ENCODE peak calls at places on chromosomes 11 and 22, in ten cellular contexts. T is bronchial epithelial cell, S is cardiac muscle cell, B is stomach, N is A549, L is upper lobe of right lung, P is cardiac fibroblast, G is neural crest cell, Z is MCF 10A, U is esophagus squamous epithelium. K is an unnamed sample.
A peak's percentile ranks its signal among the peaks of the same experiment; 100 is the strongest.

GRCh38 chr22:20024225-20025087 is 3.5 kb downstream of the TANGO2 start:
- DNase-seq in T (no peak), P (no peak), Z (no peak), B (no peak), N (no peak), G (no peak), S (no peak), L (no peak), U (no peak), K (no peak)

GRCh38 chr11:83070044-83070877 is 1.4 kb downstream of the RAB30 start:
- DNase-seq in Z (peak; percentile 62), L (no peak), U (no peak), B (no peak), N (peak; percentile 45), T (peak; percentile 50), S (no peak), G (no peak), P (peak; percentile 80), K (no peak)

GRCh38 chr11:58591659-58592058 is 12.8 kb downstream of the ZFP91 start:
- DNase-seq in Z (no peak), T (no peak), B (no peak), U (no peak), L (no peak), G (no peak), P (no peak), S (no peak), N (no peak), K (no peak)

GRCh38 chr11:6326980-6327379 is 6.7 kb upstream of the CAVIN3 start:
- DNase-seq in P (no peak), N (no peak), T (no peak), L (no peak), B (no peak), U (no peak), G (no peak), S (no peak), Z (no peak), K (no peak)

GRCh38 chr11:65887026-65887722 is 1.1 kb downstream of the FIBP start:
- DNase-seq in G (no peak), U (no peak), P (no peak), S (no peak), Z (no peak), L (peak; percentile 65), N (no peak), T (no peak), B (no peak), K (no peak)

GRCh38 chr11:7154881-7155344 is 66.1 kb downstream of the RBMXL2 start:
- DNase-seq in U (no peak), L (no peak), G (no peak), P (no peak), S (peak; percentile 6), Z (no peak), B (no peak), T (no peak), N (no peak), K (no peak)

GRCh38 chr11:115122274-115122673 is 381.9 kb downstream of the CADM1 start:
- DNase-seq in T (no peak), U (no peak), L (no peak), G (no peak), B (no peak), S (no peak), P (no peak), Z (no peak), N (no peak), K (no peak)

GRCh38 chr11:61842421-61842820 is 14.3 kb downstream of the FADS2 start:
- DNase-seq in N (no peak), L (no peak), Z (no peak), S (no peak), G (no peak), U (no peak), T (no peak), B (no peak), P (no peak), K (no peak)

DNA sequence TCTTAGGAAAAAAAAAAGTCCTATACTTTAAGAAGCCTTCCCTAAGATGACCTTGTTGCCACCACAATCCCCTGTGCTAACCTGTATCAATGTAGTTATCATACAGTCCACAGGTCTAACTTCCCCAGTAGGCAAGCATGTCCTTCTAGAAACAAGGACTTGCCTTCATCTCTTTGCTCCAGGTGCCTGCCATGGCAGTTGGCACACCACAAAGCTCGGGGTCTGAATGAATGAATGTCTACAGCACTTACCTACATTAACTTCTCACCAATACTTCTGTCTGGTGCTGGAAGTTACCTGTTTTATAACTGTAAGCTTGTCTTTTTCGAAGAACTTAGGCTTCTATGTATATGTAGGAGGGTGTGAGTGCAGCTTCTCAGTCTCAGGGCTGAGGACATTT is 23.4 kb downstream of the CLPB start:
- DNase-seq in P (no peak), S (no peak), G (no peak), N (no peak), Z (no peak), U (no peak), T (no peak), L (no peak), B (no peak), K (no peak)
- TF ChIP-seq CTCF in P (no peak), S (no peak), G (no peak), N (no peak), Z (no peak), U (no peak), T (no peak), L (no peak), B (no peak), K (no peak)

GRCh38 chr11:86692746-86693145 is 20.3 kb upstream of the ME3 start:
- DNase-seq in B (no peak), N (no peak), T (no peak), Z (no peak), P (no peak), U (no peak), G (no peak), S (no peak), L (no peak), K (no peak)

GRCh38 chr11:86687083-86687799 is 14.8 kb upstream of the ME3 start:
- DNase-seq in L (no peak), N (no peak), G (no peak), Z (no peak), S (no peak), T (no peak), P (no peak), U (no peak), B (no peak), K (no peak)

GRCh38 chr11:86692317-86692716 is 19.9 kb upstream of the ME3 start:
- DNase-seq in B (no peak), L (no peak), P (no peak), T (peak; percentile 67), G (no peak), U (no peak), Z (no peak), S (no peak), N (no peak), K (no peak)

GRCh38 chr11:86686531-86686930 is 14.1 kb upstream of the ME3 start:
- DNase-seq in G (no peak), N (no peak), P (no peak), T (no peak), S (no peak), U (no peak), B (no peak), Z (no peak), L (no peak), K (no peak)

DNA sequence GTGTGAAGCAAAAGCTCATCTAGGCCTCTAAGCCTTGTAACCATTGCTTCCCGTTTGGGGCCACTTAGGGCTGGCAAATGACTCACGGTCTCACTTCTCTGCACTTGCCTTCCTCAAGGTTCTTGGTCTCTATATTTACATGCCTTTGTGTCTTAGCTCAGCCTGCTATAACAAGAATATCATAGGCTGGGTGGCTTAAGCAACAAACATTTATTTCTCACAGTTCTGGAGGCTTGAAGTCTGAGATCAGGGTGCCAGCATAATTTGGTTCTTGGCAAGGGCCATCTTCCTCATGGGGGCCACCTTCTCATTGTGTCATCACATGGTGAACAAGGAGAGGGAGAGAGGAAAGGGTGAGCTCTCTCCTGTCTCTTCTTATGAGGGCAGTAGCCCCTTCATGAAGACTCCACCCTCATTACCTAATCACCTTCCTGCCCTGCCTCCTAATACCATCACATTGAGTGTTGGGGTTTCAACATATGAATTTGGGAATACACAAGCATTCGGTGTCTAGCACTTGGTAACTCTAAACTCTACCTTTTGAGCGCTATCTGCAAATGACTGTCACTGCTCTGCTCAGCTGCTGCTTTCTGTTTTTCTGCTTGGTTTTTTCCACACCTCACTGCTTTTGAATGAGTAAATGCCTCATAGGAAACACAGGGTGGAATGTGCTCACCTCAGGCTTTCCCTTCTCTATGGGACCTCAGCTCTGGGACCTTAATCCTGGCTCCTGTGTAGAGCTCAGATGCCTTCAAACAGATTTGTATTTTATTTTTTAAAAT is 16.2 kb upstream of the ME3 start:
- DNase-seq in G (no peak), P (peak; percentile 56), U (no peak), N (peak; percentile 36), S (no peak), T (peak; percentile 90), L (no peak), Z (no peak), B (no peak), K (no peak)
- TF ChIP-seq CTCF in G (no peak), P (no peak), U (no peak), N (no peak), S (no peak), T (no peak), L (no peak), Z (no peak), B (no peak), K (no peak)

DNA sequence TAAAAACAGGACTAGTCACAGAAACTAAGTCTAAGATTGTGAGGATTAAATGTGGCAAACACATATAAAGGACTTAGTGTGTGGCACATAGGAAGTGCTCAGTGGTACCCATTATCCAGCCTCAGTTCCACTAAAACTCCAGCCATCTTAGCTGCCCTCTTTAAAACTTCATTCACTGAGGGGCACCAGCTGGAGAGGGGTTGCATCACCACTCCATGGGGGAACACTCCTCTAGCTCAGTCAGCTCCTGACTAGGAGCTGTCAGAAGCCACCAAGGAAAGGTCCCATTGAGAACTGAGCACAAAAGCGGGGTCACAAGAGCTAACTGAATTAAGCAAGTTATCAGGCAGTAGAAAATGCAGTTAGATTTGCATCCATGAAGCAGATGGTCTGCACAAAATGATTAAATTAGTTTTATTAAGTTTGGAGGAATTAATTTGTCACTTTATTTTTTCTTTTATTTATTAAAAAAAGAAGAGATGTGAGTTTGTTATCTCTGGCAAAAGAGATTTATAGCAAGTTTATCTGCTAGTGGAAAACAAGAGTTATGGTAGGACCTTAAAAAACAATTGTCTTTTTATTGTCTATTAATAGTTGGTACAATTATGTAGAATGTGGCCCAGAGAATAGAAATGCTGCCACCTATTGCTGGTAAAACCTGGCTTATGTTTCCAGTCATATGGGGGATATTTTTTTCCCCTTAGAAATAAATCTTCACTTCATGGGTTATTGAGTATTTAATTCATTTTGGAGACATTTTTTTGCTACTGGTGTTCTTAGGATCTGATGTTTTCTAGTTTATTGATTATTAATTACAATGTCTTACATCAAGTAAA is 95.7 kb downstream of the NAV2 start:
- DNase-seq in B (no peak), T (no peak), P (peak; percentile 26), L (no peak), Z (no peak), N (no peak), U (no peak), G (no peak), S (no peak), K (no peak)
- TF ChIP-seq CTCF in B (no peak), T (no peak), P (no peak), L (no peak), Z (no peak), N (peak; percentile 53), U (no peak), G (no peak), S (peak; percentile 26), K (no peak)

GRCh38 chr22:29606320-29606719 is 2.9 kb downstream of the NF2 start:
- DNase-seq in G (no peak), S (no peak), Z (no peak), T (no peak), U (no peak), B (no peak), L (no peak), P (no peak), N (no peak), K (no peak)

GRCh38 chr22:29607426-29607825 is 4.0 kb downstream of the NF2 start:
- DNase-seq in L (no peak), T (no peak), P (peak; percentile 45), G (no peak), U (no peak), N (no peak), B (no peak), Z (no peak), S (no peak), K (no peak)

GRCh38 chr22:29605236-29605850 is 1.9 kb downstream of the NF2 start:
- DNase-seq in U (no peak), T (no peak), G (no peak), Z (no peak), L (no peak), S (no peak), N (no peak), B (no peak), P (no peak), K (no peak)

GRCh38 chr22:29610780-29611179 is 7.3 kb downstream of the NF2 start:
- DNase-seq in G (no peak), L (no peak), N (no peak), S (no peak), B (no peak), Z (no peak), T (no peak), U (no peak), P (no peak), K (no peak)

DNA sequence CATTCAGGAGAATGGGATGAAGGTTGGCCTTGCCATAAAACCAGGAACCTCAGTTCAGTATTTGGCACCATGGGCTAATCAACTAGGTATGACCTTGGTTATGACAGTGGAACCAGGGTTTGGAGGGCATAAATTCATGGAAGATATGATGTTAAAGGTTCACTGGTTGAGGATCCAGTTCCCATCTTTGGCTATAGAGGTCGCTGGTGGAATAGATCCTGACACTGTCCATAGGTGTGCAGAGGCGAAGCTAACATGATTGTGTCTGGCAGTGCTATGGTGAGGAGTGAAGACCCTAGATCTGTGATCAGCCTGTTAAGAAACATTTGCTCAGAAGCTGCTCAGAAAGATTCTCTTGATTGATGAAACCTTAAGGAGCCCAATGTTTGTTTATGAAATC is 5.7 kb downstream of the NF2 start:
- DNase-seq in T (no peak), B (no peak), U (no peak), L (no peak), N (peak; percentile 24), S (peak; percentile 31), P (no peak), Z (no peak), G (no peak), K (peak; percentile 41)
- TF ChIP-seq CTCF in T (peak; percentile 45), B (no peak), U (no peak), L (peak; percentile 12), N (peak; percentile 18), S (peak; percentile 34), P (peak; percentile 41), Z (no peak), G (peak; percentile 36), K (peak; percentile 18)